ENCODE peak calls at places on chromosomes 11 and 22, in five cellular contexts. G, P, Y, H and B are unnamed samples.

GRCh38 chr11:33699515-33700424 is 856 bp downstream of the C11orf91 start:
- DNase-seq in P (no peak), H (peak; percentile 93), G (no peak), Y (no peak), B (no peak)

GRCh38 chr11:15006139-15006759 is 34.1 kb upstream of the CALCA start:
- DNase-seq in H (no peak), P (peak; percentile 51), Y (no peak), G (no peak), B (peak; percentile 46)

GRCh38 chr22:48760481-48761238 is 1067.0 kb downstream of the BRD1 start:
- DNase-seq in G (no peak), P (no peak), H (no peak), Y (no peak), B (no peak)

GRCh38 chr11:85348945-85349344 is 278.2 kb downstream of the DLG2 start:
- DNase-seq in H (no peak), G (no peak), Y (no peak), P (no peak), B (no peak)

GRCh38 chr11:9178716-9179115 is 86.4 kb downstream of the DENND5A start:
- DNase-seq in Y (no peak), H (no peak), G (no peak), P (no peak), B (no peak)

GRCh38 chr11:79080506-79080905 is 360.3 kb downstream of the TENM4 start:
- DNase-seq in Y (peak; percentile 45), H (no peak), P (no peak), G (no peak), B (no peak)

GRCh38 chr22:20595461-20595860 is 88.1 kb downstream of the MED15 start:
- DNase-seq in H (no peak), P (peak; percentile 53), Y (no peak), G (no peak), B (no peak)

GRCh38 chr22:46795140-46795539 is 32.7 kb downstream of the TBC1D22A start:
- DNase-seq in P (no peak), G (no peak), Y (no peak), H (peak; percentile 75), B (no peak)